ENCODE peak calls at places on chromosomes 6 and 20, in six cellular contexts. One of them, this sample, is unnamed.

GRCh38 chr20:63540417-63541186 is 3.4 kb upstream of the PTK6 start:
- DNase-seq in fibroblast of lung: no peak
- DNase-seq in effector memory CD4-positive, alpha-beta T cell: no peak
- DNase-seq in right atrium auricular region: no peak
- DNase-seq in breast epithelium: no peak
- DNase-seq in substantia nigra: no peak
- DNase-seq in this sample: peak

GRCh38 chr6:13445005-13445743 is 42.2 kb downstream of the GFOD1 start:
- DNase-seq in effector memory CD4-positive, alpha-beta T cell: no peak
- DNase-seq in right atrium auricular region: no peak
- DNase-seq in substantia nigra: no peak
- DNase-seq in fibroblast of lung: peak
- DNase-seq in breast epithelium: peak
- DNase-seq in this sample: no peak

GRCh38 chr6:37785688-37786270 is 33.7 kb upstream of the ZFAND3 start:
- DNase-seq in breast epithelium: no peak
- DNase-seq in right atrium auricular region: no peak
- DNase-seq in effector memory CD4-positive, alpha-beta T cell: no peak
- DNase-seq in fibroblast of lung: no peak
- DNase-seq in substantia nigra: no peak
- DNase-seq in this sample: peak

GRCh38 chr20:44159711-44160110 is 27.3 kb downstream of the JPH2 start:
- DNase-seq in effector memory CD4-positive, alpha-beta T cell: no peak
- DNase-seq in breast epithelium: no peak
- DNase-seq in fibroblast of lung: no peak
- DNase-seq in right atrium auricular region: no peak
- DNase-seq in substantia nigra: no peak
- DNase-seq in this sample: no peak

GRCh38 chr20:60138263-60139127 is 180.3 kb downstream of the CDH26 start:
- DNase-seq in right atrium auricular region: no peak
- DNase-seq in substantia nigra: no peak
- DNase-seq in fibroblast of lung: peak
- DNase-seq in effector memory CD4-positive, alpha-beta T cell: peak
- DNase-seq in breast epithelium: no peak
- DNase-seq in this sample: peak

GRCh38 chr20:57856658-57857057 is 146.8 kb upstream of the PMEPA1 start:
- DNase-seq in right atrium auricular region: no peak
- DNase-seq in effector memory CD4-positive, alpha-beta T cell: no peak
- DNase-seq in substantia nigra: no peak
- DNase-seq in fibroblast of lung: no peak
- DNase-seq in breast epithelium: no peak
- DNase-seq in this sample: no peak

GRCh38 chr6:151137441-151137984 is 102.3 kb upstream of the AKAP12 start:
- DNase-seq in right atrium auricular region: no peak
- DNase-seq in fibroblast of lung: peak
- DNase-seq in effector memory CD4-positive, alpha-beta T cell: no peak
- DNase-seq in substantia nigra: no peak
- DNase-seq in breast epithelium: no peak
- DNase-seq in this sample: no peak

GRCh38 chr6:16108996-16109658 is 19.8 kb upstream of the MYLIP start:
- DNase-seq in substantia nigra: no peak
- DNase-seq in effector memory CD4-positive, alpha-beta T cell: no peak
- DNase-seq in breast epithelium: no peak
- DNase-seq in fibroblast of lung: no peak
- DNase-seq in right atrium auricular region: no peak
- DNase-seq in this sample: no peak

GRCh38 chr6:80543598-80544181 is 437.2 kb downstream of the BCKDHB start:
- DNase-seq in right atrium auricular region: no peak
- DNase-seq in substantia nigra: no peak
- DNase-seq in breast epithelium: no peak
- DNase-seq in effector memory CD4-positive, alpha-beta T cell: no peak
- DNase-seq in fibroblast of lung: peak
- DNase-seq in this sample: no peak

GRCh38 chr20:17530716-17531536 is at the start of gene BFSP1:
- DNase-seq in effector memory CD4-positive, alpha-beta T cell: peak
- DNase-seq in substantia nigra: peak
- DNase-seq in right atrium auricular region: no peak
- DNase-seq in fibroblast of lung: peak
- DNase-seq in breast epithelium: peak
- DNase-seq in this sample: peak

GRCh38 chr20:43068482-43068881 is 121.2 kb downstream of the PTPRT start:
- DNase-seq in fibroblast of lung: no peak
- DNase-seq in substantia nigra: no peak
- DNase-seq in effector memory CD4-positive, alpha-beta T cell: no peak
- DNase-seq in breast epithelium: no peak
- DNase-seq in right atrium auricular region: no peak
- DNase-seq in this sample: no peak

GRCh38 chr6:17962436-17963031 is 24.9 kb downstream of the KIF13A start:
- DNase-seq in substantia nigra: no peak
- DNase-seq in right atrium auricular region: peak
- DNase-seq in breast epithelium: peak
- DNase-seq in effector memory CD4-positive, alpha-beta T cell: no peak
- DNase-seq in fibroblast of lung: peak
- DNase-seq in this sample: peak
- H3K27ac ChIP-seq in substantia nigra: no peak
- H3K27ac ChIP-seq in right atrium auricular region: peak
- H3K27ac ChIP-seq in breast epithelium: peak
- H3K27ac ChIP-seq in effector memory CD4-positive, alpha-beta T cell: no peak
- H3K27ac ChIP-seq in fibroblast of lung: peak
- H3K27ac ChIP-seq in this sample: peak

DNA sequence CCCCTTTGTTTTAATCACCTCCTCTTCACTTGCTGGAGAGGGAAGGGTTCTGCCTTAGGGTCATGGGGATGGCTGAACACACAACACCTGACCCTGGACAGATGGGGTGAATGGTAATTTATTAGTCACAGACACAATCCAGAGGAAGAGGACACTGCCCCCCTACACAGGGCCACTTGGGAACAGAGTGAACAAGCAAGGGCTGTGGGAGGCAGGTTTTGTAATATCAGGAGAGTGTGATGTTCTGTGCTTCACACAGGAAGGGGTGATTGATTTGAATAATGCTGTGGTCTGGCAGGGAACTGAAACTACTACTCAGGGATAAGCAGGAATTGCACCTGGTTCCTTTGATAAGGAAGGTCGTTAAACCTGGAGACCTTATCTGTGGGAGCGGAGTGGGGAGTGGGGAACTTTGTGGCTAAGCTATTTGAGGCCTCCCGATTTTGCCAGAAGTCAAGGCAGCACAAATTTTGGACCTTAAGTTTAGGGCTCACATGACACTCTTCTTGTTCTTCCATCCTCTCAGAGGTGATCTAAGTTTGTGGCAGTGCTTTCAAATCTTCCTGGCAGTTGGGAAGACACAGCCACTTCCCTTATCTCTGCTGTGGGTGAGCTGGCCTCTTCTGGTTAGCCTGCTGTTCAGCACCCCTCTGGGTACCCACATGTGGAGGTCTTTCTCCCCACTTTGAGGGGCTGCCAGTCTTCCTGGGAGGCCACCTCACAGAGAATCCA is 77.8 kb downstream of the CD164 start:
- DNase-seq in breast epithelium: no peak
- DNase-seq in effector memory CD4-positive, alpha-beta T cell: no peak
- DNase-seq in substantia nigra: no peak
- DNase-seq in fibroblast of lung: peak
- DNase-seq in right atrium auricular region: no peak
- DNase-seq in this sample: no peak
- H3K27ac ChIP-seq in breast epithelium: peak
- H3K27ac ChIP-seq in effector memory CD4-positive, alpha-beta T cell: no peak
- H3K27ac ChIP-seq in substantia nigra: peak
- H3K27ac ChIP-seq in fibroblast of lung: no peak
- H3K27ac ChIP-seq in right atrium auricular region: peak
- H3K27ac ChIP-seq in this sample: peak

GRCh38 chr6:161230339-161230738 is 43.5 kb downstream of the AGPAT4 start:
- DNase-seq in breast epithelium: no peak
- DNase-seq in fibroblast of lung: no peak
- DNase-seq in effector memory CD4-positive, alpha-beta T cell: no peak
- DNase-seq in substantia nigra: no peak
- DNase-seq in right atrium auricular region: no peak
- DNase-seq in this sample: no peak

GRCh38 chr6:161226005-161226964 is 47.6 kb downstream of the AGPAT4 start:
- DNase-seq in breast epithelium: no peak
- DNase-seq in right atrium auricular region: no peak
- DNase-seq in fibroblast of lung: no peak
- DNase-seq in substantia nigra: no peak
- DNase-seq in effector memory CD4-positive, alpha-beta T cell: peak
- DNase-seq in this sample: no peak

GRCh38 chr6:161227004-161227950 is 46.6 kb downstream of the AGPAT4 start:
- DNase-seq in substantia nigra: no peak
- DNase-seq in fibroblast of lung: peak
- DNase-seq in right atrium auricular region: no peak
- DNase-seq in effector memory CD4-positive, alpha-beta T cell: no peak
- DNase-seq in breast epithelium: no peak
- DNase-seq in this sample: no peak

GRCh38 chr6:161228096-161228495 is 45.8 kb downstream of the AGPAT4 start:
- DNase-seq in effector memory CD4-positive, alpha-beta T cell: no peak
- DNase-seq in fibroblast of lung: peak
- DNase-seq in substantia nigra: no peak
- DNase-seq in right atrium auricular region: no peak
- DNase-seq in breast epithelium: no peak
- DNase-seq in this sample: peak

GRCh38 chr6:161228911-161229591 is 44.8 kb downstream of the AGPAT4 start:
- DNase-seq in right atrium auricular region: no peak
- DNase-seq in fibroblast of lung: peak
- DNase-seq in breast epithelium: no peak
- DNase-seq in substantia nigra: no peak
- DNase-seq in effector memory CD4-positive, alpha-beta T cell: no peak
- DNase-seq in this sample: peak
- H3K27ac ChIP-seq in right atrium auricular region: peak
- H3K27ac ChIP-seq in fibroblast of lung: peak
- H3K27ac ChIP-seq in breast epithelium: peak
- H3K27ac ChIP-seq in substantia nigra: peak
- H3K27ac ChIP-seq in effector memory CD4-positive, alpha-beta T cell: no peak
- H3K27ac ChIP-seq in this sample: peak

DNA sequence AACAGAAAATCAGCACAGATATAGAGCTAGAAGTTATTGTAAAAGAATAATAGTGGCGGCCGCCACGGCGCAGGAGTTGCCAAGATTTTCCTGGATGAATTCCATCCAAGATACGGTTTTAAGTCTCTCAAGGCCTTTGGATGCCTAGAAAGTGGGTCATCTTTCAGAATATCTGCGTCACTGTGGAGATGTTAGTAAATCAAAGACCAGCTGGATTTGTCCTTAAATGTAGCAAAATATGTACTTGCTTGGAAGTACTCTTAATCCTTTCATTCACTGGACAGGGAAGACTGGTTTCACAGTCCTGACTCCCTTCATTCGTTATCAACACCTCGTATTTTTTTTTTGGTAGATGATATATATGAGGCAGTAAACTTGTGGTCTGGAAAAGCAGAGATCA is 83.1 kb downstream of the SLC22A3 start:
- DNase-seq in breast epithelium: no peak
- DNase-seq in fibroblast of lung: peak
- DNase-seq in substantia nigra: no peak
- DNase-seq in right atrium auricular region: peak
- DNase-seq in effector memory CD4-positive, alpha-beta T cell: no peak
- DNase-seq in this sample: no peak
- H3K27ac ChIP-seq in breast epithelium: peak
- H3K27ac ChIP-seq in fibroblast of lung: no peak
- H3K27ac ChIP-seq in substantia nigra: no peak
- H3K27ac ChIP-seq in right atrium auricular region: peak
- H3K27ac ChIP-seq in effector memory CD4-positive, alpha-beta T cell: no peak
- H3K27ac ChIP-seq in this sample: no peak

GRCh38 chr6:116395647-116396046 is 24.9 kb downstream of the DSE start:
- DNase-seq in substantia nigra: no peak
- DNase-seq in fibroblast of lung: no peak
- DNase-seq in right atrium auricular region: no peak
- DNase-seq in effector memory CD4-positive, alpha-beta T cell: no peak
- DNase-seq in breast epithelium: no peak
- DNase-seq in this sample: no peak

GRCh38 chr6:116398366-116399005 is 27.7 kb downstream of the DSE start:
- DNase-seq in substantia nigra: no peak
- DNase-seq in effector memory CD4-positive, alpha-beta T cell: no peak
- DNase-seq in breast epithelium: no peak
- DNase-seq in fibroblast of lung: peak
- DNase-seq in right atrium auricular region: no peak
- DNase-seq in this sample: no peak

GRCh38 chr6:116399287-116399686 is 28.5 kb downstream of the DSE start:
- DNase-seq in effector memory CD4-positive, alpha-beta T cell: no peak
- DNase-seq in breast epithelium: no peak
- DNase-seq in right atrium auricular region: no peak
- DNase-seq in substantia nigra: no peak
- DNase-seq in fibroblast of lung: no peak
- DNase-seq in this sample: no peak

GRCh38 chr6:116396451-116396850 is 25.7 kb downstream of the DSE start:
- DNase-seq in effector memory CD4-positive, alpha-beta T cell: no peak
- DNase-seq in breast epithelium: no peak
- DNase-seq in right atrium auricular region: no peak
- DNase-seq in substantia nigra: no peak
- DNase-seq in fibroblast of lung: peak
- DNase-seq in this sample: no peak

GRCh38 chr6:116397960-116398359 is 27.2 kb downstream of the DSE start:
- DNase-seq in right atrium auricular region: no peak
- DNase-seq in substantia nigra: no peak
- DNase-seq in effector memory CD4-positive, alpha-beta T cell: no peak
- DNase-seq in fibroblast of lung: peak
- DNase-seq in breast epithelium: no peak
- DNase-seq in this sample: no peak
- H3K27ac ChIP-seq in right atrium auricular region: peak
- H3K27ac ChIP-seq in substantia nigra: no peak
- H3K27ac ChIP-seq in effector memory CD4-positive, alpha-beta T cell: no peak
- H3K27ac ChIP-seq in fibroblast of lung: peak
- H3K27ac ChIP-seq in breast epithelium: peak
- H3K27ac ChIP-seq in this sample: no peak

GRCh38 chr20:45833030-45833882 is at the start of gene SNX21:
- DNase-seq in breast epithelium: peak
- DNase-seq in substantia nigra: peak
- DNase-seq in effector memory CD4-positive, alpha-beta T cell: no peak
- DNase-seq in right atrium auricular region: peak
- DNase-seq in fibroblast of lung: peak
- DNase-seq in this sample: peak

GRCh38 chr20:45833883-45834796 is 541 bp downstream of the SNX21 start:
- DNase-seq in breast epithelium: peak
- DNase-seq in substantia nigra: peak
- DNase-seq in effector memory CD4-positive, alpha-beta T cell: peak
- DNase-seq in fibroblast of lung: peak
- DNase-seq in right atrium auricular region: peak
- DNase-seq in this sample: peak

GRCh38 chr20:45836841-45837240 is 3.2 kb downstream of the SNX21 start:
- DNase-seq in right atrium auricular region: no peak
- DNase-seq in fibroblast of lung: peak
- DNase-seq in substantia nigra: no peak
- DNase-seq in effector memory CD4-positive, alpha-beta T cell: no peak
- DNase-seq in breast epithelium: no peak
- DNase-seq in this sample: no peak

GRCh38 chr20:45834797-45835161 is 1.2 kb downstream of the SNX21 start:
- DNase-seq in fibroblast of lung: no peak
- DNase-seq in substantia nigra: no peak
- DNase-seq in right atrium auricular region: no peak
- DNase-seq in effector memory CD4-positive, alpha-beta T cell: no peak
- DNase-seq in breast epithelium: no peak
- DNase-seq in this sample: no peak

GRCh38 chr20:45835230-45836224 is 1.9 kb downstream of the SNX21 start:
- DNase-seq in right atrium auricular region: peak
- DNase-seq in effector memory CD4-positive, alpha-beta T cell: no peak
- DNase-seq in fibroblast of lung: peak
- DNase-seq in breast epithelium: no peak
- DNase-seq in substantia nigra: no peak
- DNase-seq in this sample: no peak
- H3K27ac ChIP-seq in right atrium auricular region: peak
- H3K27ac ChIP-seq in effector memory CD4-positive, alpha-beta T cell: no peak
- H3K27ac ChIP-seq in fibroblast of lung: peak
- H3K27ac ChIP-seq in breast epithelium: peak
- H3K27ac ChIP-seq in substantia nigra: no peak
- H3K27ac ChIP-seq in this sample: peak

GRCh38 chr6:29806387-29806786 is 21.2 kb upstream of the HLA-G start:
- DNase-seq in fibroblast of lung: no peak
- DNase-seq in right atrium auricular region: no peak
- DNase-seq in substantia nigra: no peak
- DNase-seq in effector memory CD4-positive, alpha-beta T cell: no peak
- DNase-seq in breast epithelium: no peak
- DNase-seq in this sample: no peak
- H3K27ac ChIP-seq in fibroblast of lung: no peak
- H3K27ac ChIP-seq in right atrium auricular region: no peak
- H3K27ac ChIP-seq in substantia nigra: no peak
- H3K27ac ChIP-seq in effector memory CD4-positive, alpha-beta T cell: no peak
- H3K27ac ChIP-seq in breast epithelium: no peak
- H3K27ac ChIP-seq in this sample: no peak